ENCODE peak calls at places on chromosomes 6 and 20, in five cellular contexts. One of them, this sample, is unnamed.

GRCh38 chr6:20095436-20095835 is 116.8 kb downstream of the MBOAT1 start:
- DNase-seq in CD8-positive, alpha-beta T cell: no peak
- DNase-seq in kidney epithelial cell: no peak
- DNase-seq in neural progenitor cell: no peak
- DNase-seq in mammary epithelial cell: no peak
- DNase-seq in this sample: no peak

GRCh38 chr20:62587757-62588402 is 54.4 kb upstream of the SLCO4A1 start:
- DNase-seq in mammary epithelial cell: no peak
- DNase-seq in kidney epithelial cell: no peak
- DNase-seq in CD8-positive, alpha-beta T cell: no peak
- DNase-seq in neural progenitor cell: peak
- DNase-seq in this sample: no peak

GRCh38 chr6:121826156-121826810 is 390.8 kb downstream of the GJA1 start:
- DNase-seq in kidney epithelial cell: peak
- DNase-seq in mammary epithelial cell: peak
- DNase-seq in CD8-positive, alpha-beta T cell: no peak
- DNase-seq in neural progenitor cell: no peak
- DNase-seq in this sample: no peak

GRCh38 chr6:5260111-5260620 is 584 bp downstream of the LYRM4 start:
- DNase-seq in neural progenitor cell: peak
- DNase-seq in kidney epithelial cell: peak
- DNase-seq in CD8-positive, alpha-beta T cell: peak
- DNase-seq in mammary epithelial cell: peak
- DNase-seq in this sample: no peak

GRCh38 chr6:131083687-131084086 is 20.6 kb upstream of the EPB41L2 start:
- DNase-seq in mammary epithelial cell: no peak
- DNase-seq in neural progenitor cell: no peak
- DNase-seq in kidney epithelial cell: no peak
- DNase-seq in CD8-positive, alpha-beta T cell: no peak
- DNase-seq in this sample: no peak

GRCh38 chr20:44758247-44759101 is 12.8 kb downstream of the KCNK15 start:
- DNase-seq in CD8-positive, alpha-beta T cell: no peak
- DNase-seq in kidney epithelial cell: no peak
- DNase-seq in mammary epithelial cell: no peak
- DNase-seq in neural progenitor cell: no peak
- DNase-seq in this sample: no peak

GRCh38 chr6:42498473-42499128 is 46.9 kb upstream of the TRERF1 start:
- DNase-seq in CD8-positive, alpha-beta T cell: no peak
- DNase-seq in mammary epithelial cell: no peak
- DNase-seq in kidney epithelial cell: no peak
- DNase-seq in neural progenitor cell: no peak
- DNase-seq in this sample: no peak

GRCh38 chr6:21556968-21557721 is 36.4 kb upstream of the SOX4 start:
- DNase-seq in kidney epithelial cell: no peak
- DNase-seq in CD8-positive, alpha-beta T cell: no peak
- DNase-seq in mammary epithelial cell: no peak
- DNase-seq in neural progenitor cell: no peak
- DNase-seq in this sample: no peak

GRCh38 chr6:11007715-11008608 is 36.1 kb downstream of the ELOVL2 start:
- DNase-seq in neural progenitor cell: no peak
- DNase-seq in kidney epithelial cell: peak
- DNase-seq in mammary epithelial cell: peak
- DNase-seq in CD8-positive, alpha-beta T cell: no peak
- DNase-seq in this sample: no peak

GRCh38 chr6:135540207-135540877 is 42.8 kb upstream of the AHI1 start:
- DNase-seq in neural progenitor cell: no peak
- DNase-seq in CD8-positive, alpha-beta T cell: no peak
- DNase-seq in kidney epithelial cell: no peak
- DNase-seq in mammary epithelial cell: no peak
- DNase-seq in this sample: no peak

GRCh38 chr20:33791959-33792597 is 19.1 kb upstream of the CHMP4B start:
- DNase-seq in CD8-positive, alpha-beta T cell: peak
- DNase-seq in neural progenitor cell: peak
- DNase-seq in kidney epithelial cell: no peak
- DNase-seq in mammary epithelial cell: no peak
- DNase-seq in this sample: no peak

GRCh38 chr6:15137086-15137485 is 108.8 kb upstream of the JARID2 start:
- DNase-seq in neural progenitor cell: no peak
- DNase-seq in CD8-positive, alpha-beta T cell: no peak
- DNase-seq in mammary epithelial cell: no peak
- DNase-seq in kidney epithelial cell: no peak
- DNase-seq in this sample: no peak

GRCh38 chr6:45148278-45148677 is 179.9 kb upstream of the RUNX2 start:
- DNase-seq in kidney epithelial cell: no peak
- DNase-seq in neural progenitor cell: no peak
- DNase-seq in mammary epithelial cell: peak
- DNase-seq in CD8-positive, alpha-beta T cell: no peak
- DNase-seq in this sample: no peak

GRCh38 chr6:71886184-71887005 is at the start of gene RIMS1:
- DNase-seq in mammary epithelial cell: no peak
- DNase-seq in CD8-positive, alpha-beta T cell: no peak
- DNase-seq in neural progenitor cell: peak
- DNase-seq in kidney epithelial cell: no peak
- DNase-seq in this sample: no peak

GRCh38 chr6:116764557-116764960 is 960 bp downstream of the FAM162B start:
- DNase-seq in neural progenitor cell: no peak
- DNase-seq in kidney epithelial cell: no peak
- DNase-seq in CD8-positive, alpha-beta T cell: no peak
- DNase-seq in mammary epithelial cell: no peak
- DNase-seq in this sample: no peak

GRCh38 chr20:41094656-41095055 is 42.7 kb upstream of the PLCG1 start:
- DNase-seq in mammary epithelial cell: no peak
- DNase-seq in CD8-positive, alpha-beta T cell: no peak
- DNase-seq in kidney epithelial cell: no peak
- DNase-seq in neural progenitor cell: no peak
- DNase-seq in this sample: no peak

GRCh38 chr6:162046324-162046723 is 681.2 kb downstream of the PRKN start:
- DNase-seq in mammary epithelial cell: no peak
- DNase-seq in kidney epithelial cell: no peak
- DNase-seq in CD8-positive, alpha-beta T cell: no peak
- DNase-seq in neural progenitor cell: no peak
- DNase-seq in this sample: no peak

GRCh38 chr6:3022765-3023662 is 23.3 kb downstream of the NQO2 start:
- DNase-seq in neural progenitor cell: no peak
- DNase-seq in kidney epithelial cell: no peak
- DNase-seq in CD8-positive, alpha-beta T cell: no peak
- DNase-seq in mammary epithelial cell: peak
- DNase-seq in this sample: no peak

GRCh38 chr6:3885262-3886036 is 36.3 kb downstream of the FAM50B start:
- DNase-seq in kidney epithelial cell: no peak
- DNase-seq in CD8-positive, alpha-beta T cell: no peak
- DNase-seq in mammary epithelial cell: no peak
- DNase-seq in neural progenitor cell: no peak
- DNase-seq in this sample: no peak

GRCh38 chr6:11123978-11124377 is 12.5 kb upstream of the ERVFRD-1 start:
- DNase-seq in kidney epithelial cell: no peak
- DNase-seq in CD8-positive, alpha-beta T cell: no peak
- DNase-seq in neural progenitor cell: no peak
- DNase-seq in mammary epithelial cell: no peak
- DNase-seq in this sample: no peak

GRCh38 chr6:123518441-123519190 is 118.1 kb downstream of the TRDN start:
- DNase-seq in kidney epithelial cell: no peak
- DNase-seq in mammary epithelial cell: no peak
- DNase-seq in neural progenitor cell: peak
- DNase-seq in CD8-positive, alpha-beta T cell: no peak
- DNase-seq in this sample: no peak

GRCh38 chr20:37276494-37277252 is 12.8 kb upstream of the MANBAL start:
- DNase-seq in CD8-positive, alpha-beta T cell: no peak
- DNase-seq in mammary epithelial cell: peak
- DNase-seq in kidney epithelial cell: peak
- DNase-seq in neural progenitor cell: no peak
- DNase-seq in this sample: peak

GRCh38 chr20:36836591-36837329 is 39.2 kb upstream of the TLDC2 start:
- DNase-seq in mammary epithelial cell: no peak
- DNase-seq in neural progenitor cell: peak
- DNase-seq in CD8-positive, alpha-beta T cell: no peak
- DNase-seq in kidney epithelial cell: no peak
- DNase-seq in this sample: no peak

GRCh38 chr6:6434151-6434550 is 113.7 kb upstream of the F13A1 start:
- DNase-seq in CD8-positive, alpha-beta T cell: no peak
- DNase-seq in mammary epithelial cell: peak
- DNase-seq in kidney epithelial cell: no peak
- DNase-seq in neural progenitor cell: no peak
- DNase-seq in this sample: no peak

GRCh38 chr6:32086661-32087573 is 22.2 kb downstream of the TNXB start:
- DNase-seq in neural progenitor cell: no peak
- DNase-seq in CD8-positive, alpha-beta T cell: no peak
- DNase-seq in kidney epithelial cell: peak
- DNase-seq in mammary epithelial cell: peak
- DNase-seq in this sample: peak
- TF ChIP-seq CTCF in neural progenitor cell: no peak
- TF ChIP-seq CTCF in CD8-positive, alpha-beta T cell: no peak
- TF ChIP-seq CTCF in kidney epithelial cell: no peak
- TF ChIP-seq CTCF in mammary epithelial cell: no peak
- TF ChIP-seq CTCF in this sample: no peak

GRCh38 chr6:65259982-65260381 is 447.0 kb downstream of the EYS start:
- DNase-seq in kidney epithelial cell: no peak
- DNase-seq in CD8-positive, alpha-beta T cell: no peak
- DNase-seq in neural progenitor cell: no peak
- DNase-seq in mammary epithelial cell: no peak
- DNase-seq in this sample: no peak

GRCh38 chr6:65259080-65259479 is 447.9 kb downstream of the EYS start:
- DNase-seq in neural progenitor cell: no peak
- DNase-seq in CD8-positive, alpha-beta T cell: no peak
- DNase-seq in kidney epithelial cell: no peak
- DNase-seq in mammary epithelial cell: no peak
- DNase-seq in this sample: no peak
- TF ChIP-seq CTCF in neural progenitor cell: peak
- TF ChIP-seq CTCF in CD8-positive, alpha-beta T cell: no peak
- TF ChIP-seq CTCF in kidney epithelial cell: no peak
- TF ChIP-seq CTCF in mammary epithelial cell: no peak
- TF ChIP-seq CTCF in this sample: no peak

DNA sequence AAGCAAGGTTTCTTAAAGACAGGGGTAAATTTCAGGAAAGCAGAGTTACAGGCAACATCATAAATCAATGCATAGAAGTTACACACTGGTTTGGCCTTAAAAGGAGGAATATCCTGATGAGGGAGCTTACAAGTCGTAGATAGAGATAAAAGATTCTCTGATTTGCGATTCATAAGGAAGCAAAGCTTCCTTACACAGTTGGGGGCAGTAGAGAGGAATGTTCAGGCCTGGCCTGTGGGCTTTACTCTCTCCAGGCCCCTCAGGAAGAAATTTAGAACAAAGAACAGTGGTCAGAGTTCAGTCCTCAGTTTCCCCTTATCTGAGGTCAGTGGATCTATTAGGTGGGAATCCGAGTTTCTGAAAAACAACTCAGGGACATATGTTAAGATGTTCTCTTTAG is 19.3 kb downstream of the HLA-C start:
- DNase-seq in neural progenitor cell: peak
- DNase-seq in CD8-positive, alpha-beta T cell: no peak
- DNase-seq in kidney epithelial cell: no peak
- DNase-seq in mammary epithelial cell: no peak
- DNase-seq in this sample: no peak
- TF ChIP-seq CTCF in neural progenitor cell: peak
- TF ChIP-seq CTCF in CD8-positive, alpha-beta T cell: no peak
- TF ChIP-seq CTCF in kidney epithelial cell: peak
- TF ChIP-seq CTCF in mammary epithelial cell: no peak
- TF ChIP-seq CTCF in this sample: no peak

DNA sequence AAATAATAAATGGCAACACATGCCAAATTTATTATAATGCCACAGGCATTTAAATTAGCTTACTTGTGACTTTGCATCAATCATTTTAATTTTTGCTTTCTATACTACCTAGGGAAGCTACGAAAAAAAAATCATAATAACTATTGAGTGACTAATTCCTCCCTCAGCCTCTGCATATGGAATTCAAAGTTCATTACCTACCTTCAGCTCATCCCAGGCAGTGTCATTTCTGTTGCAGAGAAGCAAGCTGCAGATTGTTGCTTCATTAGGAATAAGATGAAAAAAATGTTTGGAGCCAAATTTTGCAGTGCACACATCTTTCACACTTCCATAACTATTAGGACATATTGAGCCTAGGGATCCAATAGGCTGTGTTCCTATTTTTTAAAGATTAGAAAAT is 25.6 kb downstream of the MKKS start:
- DNase-seq in neural progenitor cell: no peak
- DNase-seq in CD8-positive, alpha-beta T cell: no peak
- DNase-seq in kidney epithelial cell: no peak
- DNase-seq in mammary epithelial cell: no peak
- DNase-seq in this sample: no peak
- TF ChIP-seq CTCF in neural progenitor cell: no peak
- TF ChIP-seq CTCF in CD8-positive, alpha-beta T cell: no peak
- TF ChIP-seq CTCF in kidney epithelial cell: no peak
- TF ChIP-seq CTCF in mammary epithelial cell: no peak
- TF ChIP-seq CTCF in this sample: no peak

GRCh38 chr6:92159046-92159445 is 1260.3 kb downstream of the EPHA7 start:
- DNase-seq in CD8-positive, alpha-beta T cell: no peak
- DNase-seq in mammary epithelial cell: no peak
- DNase-seq in kidney epithelial cell: no peak
- DNase-seq in neural progenitor cell: no peak
- DNase-seq in this sample: no peak
- TF ChIP-seq CTCF in CD8-positive, alpha-beta T cell: no peak
- TF ChIP-seq CTCF in mammary epithelial cell: no peak
- TF ChIP-seq CTCF in kidney epithelial cell: no peak
- TF ChIP-seq CTCF in neural progenitor cell: peak
- TF ChIP-seq CTCF in this sample: no peak

DNA sequence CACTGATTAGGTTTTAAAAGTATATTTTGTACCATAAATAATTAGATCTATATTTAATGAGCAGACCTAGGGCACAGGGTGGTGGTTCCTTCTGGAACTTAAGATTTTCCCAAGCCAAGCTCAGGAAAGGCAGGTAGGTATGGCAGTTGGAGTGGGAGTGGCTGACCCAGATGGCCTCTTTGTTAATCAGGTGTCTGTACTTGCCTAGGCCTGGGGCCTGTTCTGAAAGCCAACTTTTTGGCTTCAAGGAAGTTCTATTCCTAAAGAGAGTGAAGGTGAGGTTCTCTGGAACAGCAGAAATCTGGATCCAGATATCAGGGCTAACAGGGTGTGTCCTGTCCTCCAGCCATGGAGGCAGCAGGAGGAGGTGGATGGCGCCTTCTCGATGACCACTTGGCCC is 44.9 kb downstream of the VEGFA start:
- DNase-seq in mammary epithelial cell: no peak
- DNase-seq in neural progenitor cell: no peak
- DNase-seq in CD8-positive, alpha-beta T cell: no peak
- DNase-seq in kidney epithelial cell: no peak
- DNase-seq in this sample: no peak
- TF ChIP-seq CTCF in mammary epithelial cell: no peak
- TF ChIP-seq CTCF in neural progenitor cell: no peak
- TF ChIP-seq CTCF in CD8-positive, alpha-beta T cell: no peak
- TF ChIP-seq CTCF in kidney epithelial cell: no peak
- TF ChIP-seq CTCF in this sample: no peak